ENCODE peak calls at places on chromosome 14, in six cellular contexts. T is breast epithelium, G is HepG2, U is osteoblast, L is astrocyte, O is small intestine. J is an unnamed sample.

GRCh38 chr14:69880051-69880487 is 853 bp downstream of the SMOC1 start:
- DNase-seq in T (no peak), G (peak; percentile 46), U (no peak), L (no peak), O (no peak), J (no peak)

GRCh38 chr14:50344116-50344775 is 32.1 kb downstream of the DMAC2L start:
- DNase-seq in T (no peak), G (no peak), U (no peak), L (peak; percentile 49), O (no peak), J (no peak)

GRCh38 chr14:52834440-52834842 is 43.0 kb upstream of the GNPNAT1 start:
- DNase-seq in T (no peak), G (no peak), U (peak; percentile 83), L (peak; percentile 82), O (no peak), J (peak; percentile 92)

GRCh38 chr14:91873476-91874265 is 6.3 kb upstream of the TC2N start:
- DNase-seq in T (no peak), G (no peak), U (no peak), L (no peak), O (peak; percentile 65), J (no peak)

GRCh38 chr14:96194657-96195431 is 9.8 kb upstream of the BDKRB2 start:
- DNase-seq in T (no peak), G (peak; percentile 22), U (no peak), L (peak; percentile 23), O (no peak), J (no peak)

GRCh38 chr14:95062946-95063345 is 94.4 kb downstream of the DICER1 start:
- DNase-seq in T (no peak), G (no peak), U (no peak), L (no peak), O (no peak), J (no peak)

GRCh38 chr14:50148799-50149198 is 32.4 kb upstream of the VCPKMT start:
- DNase-seq in T (no peak), G (no peak), U (no peak), L (no peak), O (no peak), J (no peak)

GRCh38 chr14:42192659-42193425 is 586.2 kb downstream of the LRFN5 start:
- DNase-seq in T (no peak), G (no peak), U (no peak), L (peak; percentile 91), O (no peak), J (peak; percentile 60)

GRCh38 chr14:101855958-101856357 is 94.4 kb downstream of the PPP2R5C start:
- DNase-seq in T (no peak), G (no peak), U (no peak), L (no peak), O (no peak), J (no peak)

GRCh38 chr14:67650161-67650560 is 24.3 kb downstream of the VTI1B start:
- DNase-seq in T (no peak), G (no peak), U (no peak), L (no peak), O (no peak), J (no peak)

GRCh38 chr14:50542941-50543418 is 10.6 kb upstream of the MAP4K5 start:
- DNase-seq in T (no peak), G (peak; percentile 77), U (peak; percentile 51), L (peak; percentile 41), O (peak; percentile 59), J (peak; percentile 59)

GRCh38 chr14:61196792-61197191 is 84.3 kb downstream of the TMEM30B start:
- DNase-seq in T (no peak), G (peak; percentile 31), U (no peak), L (no peak), O (no peak), J (no peak)

GRCh38 chr14:50792058-50792477 is 38.9 kb downstream of the NIN start:
- DNase-seq in T (no peak), G (no peak), U (no peak), L (no peak), O (no peak), J (no peak)

GRCh38 chr14:75542585-75543091 is 20.4 kb downstream of the BATF start:
- DNase-seq in T (peak; percentile 74), G (no peak), U (no peak), L (peak; percentile 10), O (peak; percentile 53), J (no peak)

GRCh38 chr14:22560638-22561365 is 28.2 kb downstream of the DAD1 start:
- DNase-seq in T (no peak), G (peak; percentile 85), U (peak; percentile 22), L (no peak), O (peak; percentile 74), J (no peak)

GRCh38 chr14:95394981-95395737 is 75.5 kb upstream of the CLMN start:
- DNase-seq in T (no peak), G (no peak), U (no peak), L (no peak), O (no peak), J (no peak)

GRCh38 chr14:30608533-30609006 is 13.5 kb upstream of the SCFD1 start:
- DNase-seq in T (no peak), G (no peak), U (no peak), L (peak; percentile 48), O (peak; percentile 80), J (peak; percentile 63)

GRCh38 chr14:33488547-33488946 is 462.3 kb downstream of the EGLN3 start:
- DNase-seq in T (no peak), G (no peak), U (no peak), L (no peak), O (no peak), J (no peak)

GRCh38 chr14:34325493-34325892 is 136.5 kb downstream of the SPTSSA start:
- DNase-seq in T (no peak), G (no peak), U (no peak), L (no peak), O (peak; percentile 8), J (no peak)

GRCh38 chr14:72904840-72905561 is 11.1 kb upstream of the DPF3 start:
- DNase-seq in T (no peak), G (peak; percentile 53), U (peak; percentile 84), L (peak; percentile 42), O (peak; percentile 79), J (peak; percentile 64)

GRCh38 chr14:92688434-92689375 is 59.7 kb downstream of the LGMN start:
- DNase-seq in T (no peak), G (no peak), U (no peak), L (no peak), O (peak; percentile 25), J (no peak)

GRCh38 chr14:71693373-71693772 is 238.9 kb upstream of the RGS6 start:
- DNase-seq in T (no peak), G (no peak), U (no peak), L (peak; percentile 83), O (no peak), J (peak; percentile 75)

GRCh38 chr14:53109688-53110041 is 43.5 kb downstream of the DDHD1 start:
- DNase-seq in T (no peak), G (peak; percentile 31), U (no peak), L (no peak), O (no peak), J (no peak)

GRCh38 chr14:104554608-104555401 is 24.8 kb upstream of the C14orf180 start:
- DNase-seq in T (peak; percentile 45), G (no peak), U (peak; percentile 83), L (no peak), O (no peak), J (no peak)
- H3K27me3 ChIP-seq in T (no peaks in the 10 kb centered on the region), G (peaks cover 92% of the 10 kb centered on the region), U (no peaks in the 10 kb centered on the region), L (no peaks in the 10 kb centered on the region), O (no peaks in the 10 kb centered on the region), J (no peaks in the 10 kb centered on the region)

GRCh38 chr14:59871166-59871495 is 555 bp upstream of the RTN1 start:
- DNase-seq in T (no peak), G (no peak), U (peak; percentile 64), L (no peak), O (no peak), J (no peak)

GRCh38 chr14:59869381-59870255 is 958 bp downstream of the RTN1 start:
- DNase-seq in T (no peak), G (no peak), U (peak; percentile 74), L (no peak), O (no peak), J (no peak)

GRCh38 chr14:59870277-59871165 is at the start of gene RTN1:
- DNase-seq in T (peak; percentile 72), G (no peak), U (peak; percentile 84), L (peak; percentile 33), O (peak; percentile 15), J (no peak)

DNA sequence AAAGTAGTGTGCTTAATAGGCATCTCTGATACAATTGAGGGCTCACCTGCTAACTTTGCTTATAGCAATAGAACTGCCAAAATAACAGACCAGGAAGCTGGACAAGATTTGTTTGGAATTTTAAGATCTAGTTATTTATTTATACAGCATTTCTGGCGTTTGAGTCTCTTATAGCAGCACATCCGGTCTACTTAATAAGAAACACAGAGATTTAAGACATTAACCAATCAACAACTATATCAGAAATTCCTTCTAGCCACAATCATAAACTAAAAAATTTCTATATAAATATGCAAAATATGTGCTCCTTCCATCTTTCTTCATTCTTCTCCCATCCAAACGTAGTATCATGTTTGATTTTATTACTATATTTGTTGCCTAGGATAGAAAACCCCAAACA is 2.6 kb downstream of the RTN1 start:
- DNase-seq in T (no peak), G (no peak), U (no peak), L (no peak), O (no peak), J (no peak)
- H3K27me3 ChIP-seq in T (no peaks in the 10 kb centered on the region), G (peaks cover 30% of the 10 kb centered on the region), U (peaks cover 35% of the 10 kb centered on the region), L (peaks cover 18% of the 10 kb centered on the region), O (peaks cover 3% of the 10 kb centered on the region), J (peaks cover 9% of the 10 kb centered on the region)

DNA sequence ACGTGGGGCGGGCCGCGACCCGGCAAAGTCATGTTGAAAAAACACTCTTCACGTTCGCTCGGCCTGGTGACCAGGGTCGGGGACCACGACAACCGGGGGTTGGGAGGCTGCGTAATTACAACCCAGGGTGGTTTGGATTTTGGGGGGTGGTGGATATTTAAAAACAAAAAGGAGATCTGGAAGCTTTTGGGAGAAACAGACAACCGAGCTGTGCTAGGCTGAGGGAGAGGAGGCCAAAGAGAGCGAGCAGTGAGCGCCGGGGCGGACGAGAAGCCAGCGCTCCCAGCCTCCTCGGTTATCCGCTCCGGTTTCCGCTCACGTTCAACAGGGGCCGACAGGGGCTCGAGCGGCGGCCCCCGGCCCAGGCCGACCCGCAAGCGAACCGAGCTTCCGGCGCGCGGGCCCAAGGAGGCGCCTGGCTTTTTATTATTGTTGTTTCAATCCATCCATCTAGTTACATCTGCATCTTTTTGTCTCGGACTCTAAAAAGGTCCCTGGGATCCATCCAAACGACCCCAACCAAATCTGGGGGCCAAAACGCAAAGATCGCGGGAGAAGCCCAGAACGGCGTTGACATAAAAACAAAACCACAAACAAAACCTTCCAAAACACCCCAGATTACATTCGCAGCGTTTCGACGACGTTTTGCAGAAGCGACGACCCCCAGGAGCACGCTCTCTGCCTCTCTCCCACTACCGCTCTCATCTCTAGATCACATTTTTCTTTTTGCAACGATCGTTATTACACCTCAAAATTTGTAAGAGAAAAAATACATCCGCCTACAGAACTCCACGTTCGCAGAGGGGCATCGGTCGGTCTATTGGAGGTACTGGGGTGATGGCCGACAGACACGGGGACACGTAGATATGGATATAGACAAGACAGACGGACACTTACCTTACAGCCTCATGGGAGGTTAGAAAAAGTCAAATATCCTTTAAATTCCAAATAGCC is 740 bp downstream of the OTX2 start:
- DNase-seq in T (no peak), G (no peak), U (no peak), L (no peak), O (no peak), J (no peak)
- H3K27me3 ChIP-seq in T (peaks cover 10% of the 10 kb centered on the region), G (peaks cover 58% of the 10 kb centered on the region), U (peaks cover 95% of the 10 kb centered on the region), L (peaks cover 84% of the 10 kb centered on the region), O (peaks cover 58% of the 10 kb centered on the region), J (peaks cover 85% of the 10 kb centered on the region)

DNA sequence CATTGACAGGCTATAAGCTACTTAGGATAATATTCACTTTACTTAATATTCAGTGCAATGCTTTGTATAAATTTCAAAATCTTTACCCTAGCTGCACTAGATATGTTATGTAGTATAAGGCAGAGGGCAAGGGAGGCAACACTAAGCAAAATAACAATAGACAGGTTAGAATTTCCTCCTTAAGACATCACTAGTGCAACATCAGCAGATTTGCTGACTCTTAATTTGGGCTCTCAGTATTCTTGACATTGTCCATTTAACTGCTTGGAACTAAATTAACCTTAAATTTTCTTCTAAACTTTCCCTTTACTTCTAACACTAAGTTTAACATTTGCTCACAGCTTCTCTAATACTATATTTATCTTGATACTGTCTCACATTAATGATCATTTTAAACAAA is 273.9 kb downstream of the DIO2 start:
- DNase-seq in T (no peak), G (no peak), U (no peak), L (no peak), O (no peak), J (no peak)
- H3K27me3 ChIP-seq in T (no peaks in the 10 kb centered on the region), G (no peaks in the 10 kb centered on the region), U (no peaks in the 10 kb centered on the region), L (no peaks in the 10 kb centered on the region), O (no peaks in the 10 kb centered on the region), J (no peaks in the 10 kb centered on the region)

J was measured in brain microvascular endothelial cell.